ENCODE peak calls at places on chromosomes 2 and 18, in six cellular contexts. E is left ventricle myocardium inferior, V is heart left ventricle, S is bronchial epithelial cell, N is A673, A is breast epithelium. P is an unnamed sample.

GRCh38 chr2:232315049-232315922 is 63.3 kb upstream of the ALPP start:
- DNase-seq in S (peak), E (peak), N (peak), A (peak), V (peak), P (peak)

GRCh38 chr2:222907790-222908431 is 47.1 kb downstream of the ACSL3 start:
- DNase-seq in N (no peak), A (no peak), S (no peak), E (no peak), V (no peak), P (no peak)

GRCh38 chr2:220259656-220260055 is 632.2 kb downstream of the SLC4A3 start:
- DNase-seq in N (no peak), A (no peak), E (no peak), S (no peak), V (no peak), P (no peak)

GRCh38 chr2:11239718-11240462 is 84.6 kb downstream of the SLC66A3 start:
- DNase-seq in A (no peak), S (peak), E (no peak), N (no peak), V (no peak), P (peak)

GRCh38 chr2:105070010-105070865 is 32.4 kb downstream of the MRPS9 start:
- DNase-seq in E (no peak), A (no peak), N (no peak), V (no peak), S (no peak), P (no peak)

GRCh38 chr2:41933585-41934322 is 114.1 kb upstream of the PKDCC start:
- DNase-seq in E (no peak), A (no peak), S (peak), N (no peak), V (no peak), P (peak)

GRCh38 chr2:119024568-119024967 is 82.6 kb downstream of the MARCO start:
- DNase-seq in N (no peak), A (no peak), S (no peak), E (no peak), V (no peak), P (no peak)

GRCh38 chr2:178320011-178320410 is 125.7 kb downstream of the OSBPL6 start:
- DNase-seq in V (no peak), E (no peak), A (no peak), N (no peak), S (peak), P (no peak)

GRCh38 chr2:120264995-120265394 is 12.3 kb downstream of the RALB start:
- DNase-seq in N (no peak), S (peak), E (no peak), V (no peak), A (no peak), P (peak)

GRCh38 chr2:1802469-1803216 is 58.3 kb upstream of the PXDN start:
- DNase-seq in E (no peak), S (no peak), A (no peak), V (no peak), N (no peak), P (no peak)

GRCh38 chr2:58081000-58081399 is 34.4 kb downstream of the VRK2 start:
- DNase-seq in E (no peak), A (no peak), N (no peak), V (no peak), S (peak), P (no peak)

GRCh38 chr2:133641497-133641896 is 73.2 kb upstream of the NCKAP5 start:
- DNase-seq in N (peak), E (no peak), V (no peak), S (peak), A (peak), P (peak)

GRCh38 chr18:2114765-2115164 is 456.5 kb downstream of the METTL4 start:
- DNase-seq in V (no peak), S (no peak), A (no peak), E (no peak), N (no peak), P (no peak)
- H3K4me3 ChIP-seq in V (no peak), S (no peak), A (no peak), E (no peak), N (no peak), P (no peak)

DNA sequence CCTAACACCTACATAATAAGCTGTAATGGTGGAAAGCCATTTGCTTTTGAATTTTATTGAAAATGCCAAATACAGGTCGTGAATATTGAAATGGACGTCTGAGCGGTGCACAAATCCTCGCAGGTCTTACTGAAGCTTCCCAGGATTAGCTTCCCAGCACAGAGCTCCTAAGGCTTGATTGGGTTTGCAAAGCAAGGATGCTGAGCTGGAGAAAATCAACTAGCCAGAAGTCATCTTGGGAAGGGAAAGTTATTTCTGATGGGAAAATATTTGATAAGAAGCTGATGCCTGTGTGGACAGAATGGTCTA is 40.9 kb upstream of the DAPL1 start:
- DNase-seq in N (no peak), S (no peak), V (no peak), A (no peak), E (no peak), P (no peak)
- TF ChIP-seq CTCF in N (no peak), S (no peak), V (no peak), A (no peak), E (no peak), P (no peak)

DNA sequence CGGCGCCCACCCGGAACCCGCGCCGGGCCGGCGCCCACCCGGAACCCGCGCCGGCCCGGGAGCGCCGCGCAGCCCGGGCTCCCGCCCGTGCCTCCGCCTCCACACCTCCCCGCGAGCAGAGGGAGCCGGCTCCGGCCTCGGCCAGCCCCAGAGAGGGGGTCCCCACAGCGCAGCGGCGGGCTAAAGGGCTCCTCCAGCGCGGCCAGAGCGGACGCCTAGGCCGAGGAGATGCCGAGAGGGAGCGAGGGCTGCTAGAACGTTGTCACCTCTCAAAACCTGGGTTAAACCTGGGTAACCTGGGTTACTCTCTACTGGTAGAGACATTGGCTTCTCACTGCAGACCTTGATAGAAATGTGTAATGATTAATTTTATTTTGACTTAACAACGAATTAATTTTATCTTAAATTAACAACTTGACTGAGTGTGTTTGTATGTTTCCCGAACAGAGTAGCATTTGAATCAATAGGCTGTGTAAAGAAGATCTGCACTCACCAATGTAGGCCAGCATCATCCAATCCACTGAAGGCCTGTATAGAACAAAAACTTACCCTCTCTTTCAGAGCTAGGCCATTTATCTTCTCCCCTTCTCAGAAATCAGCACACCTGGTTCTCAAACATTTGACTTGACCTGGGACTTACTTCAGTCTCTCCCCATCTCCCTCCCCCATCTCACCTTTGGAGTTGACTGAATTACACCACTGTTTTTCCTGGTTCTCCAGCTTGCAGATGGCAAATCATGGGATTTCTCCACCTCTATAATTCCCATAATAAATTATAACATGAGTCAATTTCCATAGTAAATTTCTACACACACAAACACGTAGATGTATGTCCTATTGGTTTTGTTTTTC is 242.7 kb downstream of the ASXL3 start:
- DNase-seq in N (no peak), A (no peak), V (no peak), S (no peak), E (no peak), P (no peak)
- H3K4me3 ChIP-seq in N (no peak), A (no peak), V (no peak), S (no peak), E (no peak), P (no peak)

DNA sequence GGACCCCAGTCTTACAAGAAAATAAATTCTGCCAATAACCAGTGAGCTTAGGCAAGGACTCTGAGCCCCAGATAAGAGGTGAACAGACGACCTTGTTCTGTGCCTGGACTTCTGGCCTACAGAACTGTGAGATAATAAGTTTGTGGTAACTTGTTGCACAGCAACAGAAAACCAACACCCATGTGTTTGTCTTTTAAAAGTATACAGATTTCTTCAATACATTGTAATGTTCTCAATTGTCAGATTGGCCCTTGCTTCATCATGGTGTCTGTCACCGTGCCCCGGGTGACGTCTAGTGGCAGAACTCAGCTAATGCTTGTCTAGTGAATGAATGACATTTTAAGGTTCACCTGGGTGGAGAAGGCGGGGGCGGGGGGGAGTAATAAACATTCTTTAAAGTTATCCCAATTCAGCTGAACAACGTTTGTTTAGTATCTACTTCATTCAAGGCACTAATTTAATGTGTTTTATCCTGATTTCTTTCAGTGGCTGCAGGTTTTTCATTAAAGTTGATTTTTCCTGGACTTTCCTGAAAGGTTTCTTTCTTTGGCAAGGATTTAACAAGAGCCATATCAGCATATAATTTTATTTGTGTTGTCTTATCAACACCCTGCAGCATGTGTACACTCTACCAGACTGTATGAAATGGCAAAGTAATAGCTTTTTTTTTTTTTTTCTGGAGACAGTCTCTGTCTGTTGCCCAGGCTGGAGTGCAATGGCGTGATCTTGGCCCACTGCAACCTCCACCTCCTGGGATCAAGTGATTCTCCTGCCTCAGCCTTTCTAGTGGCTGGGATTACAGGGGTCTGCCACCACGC is 123.8 kb upstream of the DLX2 start:
- DNase-seq in E (no peak), S (peak), A (no peak), V (no peak), N (no peak), P (peak)
- TF ChIP-seq CTCF in E (peak), S (peak), A (no peak), V (no peak), N (no peak), P (peak)

GRCh38 chr2:199459286-199460100 is 1.8 kb upstream of the SATB2 start:
- DNase-seq in S (peak), A (peak), V (peak), E (peak), N (peak), P (peak)
- H3K4me3 ChIP-seq in S (peak), A (peak), V (peak), E (peak), N (peak), P (peak)